ENCODE peak calls at places on chromosomes 13 and 19, in six cellular contexts. I, A, O, H, F and V are unnamed samples.

GRCh38 chr19:7544626-7545025 is 9.1 kb downstream of the PNPLA6 start:
- DNase-seq in I (no peak), A (peak), O (no peak), H (no peak), F (no peak), V (no peak)

GRCh38 chr19:40604647-40605200 is 3.6 kb downstream of the LTBP4 start:
- DNase-seq in I (no peak), A (no peak), O (no peak), H (no peak), F (no peak), V (no peak)

GRCh38 chr19:31317542-31317941 is 31.7 kb downstream of the TSHZ3 start:
- DNase-seq in I (no peak), A (no peak), O (peak), H (no peak), F (no peak), V (no peak)

GRCh38 chr19:10420444-10421239 is at the start of gene PDE4A:
- DNase-seq in I (no peak), A (no peak), O (no peak), H (no peak), F (no peak), V (no peak)

GRCh38 chr13:94636942-94637578 is 35.4 kb downstream of the GPR180 start:
- DNase-seq in I (no peak), A (no peak), O (no peak), H (no peak), F (no peak), V (no peak)

GRCh38 chr13:74550039-74550438 is 415.8 kb upstream of the KLF12 start:
- DNase-seq in I (no peak), A (no peak), O (no peak), H (no peak), F (no peak), V (no peak)

GRCh38 chr19:39725995-39726394 is 11.8 kb downstream of the CLC start:
- DNase-seq in I (no peak), A (no peak), O (no peak), H (no peak), F (no peak), V (no peak)

GRCh38 chr13:97325738-97326137 is 103.6 kb downstream of the MBNL2 start:
- DNase-seq in I (no peak), A (no peak), O (no peak), H (no peak), F (no peak), V (no peak)

GRCh38 chr13:90032841-90033493 is 1314.5 kb upstream of the MIR17HG start:
- DNase-seq in I (no peak), A (peak), O (no peak), H (no peak), F (no peak), V (no peak)

GRCh38 chr13:102333320-102334181 is 68.3 kb downstream of the FGF14 start:
- DNase-seq in I (peak), A (no peak), O (no peak), H (no peak), F (no peak), V (no peak)

GRCh38 chr19:18802354-18802753 is 11.2 kb upstream of the COMP start:
- DNase-seq in I (no peak), A (no peak), O (no peak), H (no peak), F (no peak), V (no peak)

GRCh38 chr19:1469200-1469935 is 9.6 kb downstream of the C19orf25 start:
- DNase-seq in I (no peak), A (no peak), O (no peak), H (peak), F (no peak), V (no peak)

GRCh38 chr19:40365613-40366401 is 17.3 kb downstream of the PLD3 start:
- DNase-seq in I (peak), A (peak), O (peak), H (peak), F (peak), V (peak)

GRCh38 chr19:1608414-1609391 is 3.4 kb upstream of the UQCR11 start:
- DNase-seq in I (no peak), A (no peak), O (no peak), H (no peak), F (no peak), V (no peak)

GRCh38 chr13:100508996-100509395 is 79.6 kb downstream of the GGACT start:
- DNase-seq in I (no peak), A (no peak), O (no peak), H (no peak), F (no peak), V (no peak)

GRCh38 chr19:56317749-56318148 is 3.1 kb upstream of the ZSCAN5A start:
- DNase-seq in I (no peak), A (no peak), O (no peak), H (no peak), F (no peak), V (no peak)

GRCh38 chr13:30398601-30399072 is 23.7 kb upstream of the UBE2L5 start:
- DNase-seq in I (no peak), A (no peak), O (peak), H (peak), F (no peak), V (no peak)

GRCh38 chr13:30045916-30046704 is 195.7 kb upstream of the UBL3 start:
- DNase-seq in I (peak), A (no peak), O (peak), H (no peak), F (no peak), V (no peak)

GRCh38 chr19:2235026-2235395 is 1.1 kb downstream of the PLEKHJ1 start:
- DNase-seq in I (no peak), A (no peak), O (no peak), H (no peak), F (no peak), V (no peak)

GRCh38 chr13:106919093-106919492 is 351.2 kb upstream of the ARGLU1 start:
- DNase-seq in I (no peak), A (no peak), O (no peak), H (no peak), F (no peak), V (no peak)

GRCh38 chr13:91714726-91715334 is 316.4 kb downstream of the GPC5 start:
- DNase-seq in I (no peak), A (no peak), O (no peak), H (no peak), F (no peak), V (no peak)

GRCh38 chr19:50380137-50380536 is 3.9 kb downstream of the NR1H2 start:
- DNase-seq in I (no peak), A (peak), O (no peak), H (no peak), F (no peak), V (no peak)

GRCh38 chr13:112204881-112205327 is 138.0 kb downstream of the SOX1 start:
- DNase-seq in I (no peak), A (no peak), O (no peak), H (no peak), F (no peak), V (no peak)

GRCh38 chr19:10007366-10007765 is 2.9 kb downstream of the COL5A3 start:
- DNase-seq in I (no peak), A (no peak), O (peak), H (peak), F (no peak), V (no peak)

GRCh38 chr19:46955114-46955812 is 64.4 kb upstream of the NPAS1 start:
- DNase-seq in I (no peak), A (no peak), O (peak), H (no peak), F (no peak), V (no peak)

GRCh38 chr13:59533561-59534337 is 630.0 kb downstream of the DIAPH3 start:
- DNase-seq in I (no peak), A (no peak), O (no peak), H (no peak), F (no peak), V (no peak)

GRCh38 chr13:63873936-63874335 is 2458.3 kb upstream of the PCDH20 start:
- DNase-seq in I (no peak), A (no peak), O (no peak), H (no peak), F (no peak), V (no peak)

GRCh38 chr19:33498391-33499000 is 23.1 kb downstream of the PEPD start:
- DNase-seq in I (no peak), A (no peak), O (no peak), H (no peak), F (no peak), V (no peak)

GRCh38 chr13:84641491-84641890 is 759.2 kb upstream of the SLITRK1 start:
- DNase-seq in I (no peak), A (no peak), O (peak), H (no peak), F (no peak), V (peak)

GRCh38 chr19:8085606-8086464 is 33.3 kb downstream of the CCL25 start:
- DNase-seq in I (no peak), A (no peak), O (no peak), H (no peak), F (no peak), V (no peak)

GRCh38 chr13:27338816-27339215 is 68.2 kb downstream of the RASL11A start:
- DNase-seq in I (no peak), A (no peak), O (no peak), H (no peak), F (no peak), V (no peak)

GRCh38 chr19:22619932-22620331 is 14.2 kb upstream of the ZNF492 start:
- DNase-seq in I (no peak), A (peak), O (no peak), H (no peak), F (no peak), V (no peak)

GRCh38 chr13:85266771-85267170 is 532.4 kb downstream of the SLITRK6 start:
- DNase-seq in I (no peak), A (no peak), O (no peak), H (no peak), F (no peak), V (no peak)

GRCh38 chr13:114077938-114078335 is 54.5 kb downstream of the RASA3 start:
- DNase-seq in I (no peak), A (peak), O (peak), H (no peak), F (no peak), V (peak)

GRCh38 chr13:41751277-41751676 is 209.6 kb downstream of the VWA8 start:
- DNase-seq in I (peak), A (no peak), O (peak), H (no peak), F (no peak), V (peak)

GRCh38 chr13:46572758-46573384 is 19.9 kb downstream of the LRCH1 start:
- DNase-seq in I (no peak), A (no peak), O (no peak), H (no peak), F (no peak), V (no peak)

GRCh38 chr13:106710267-106710666 is 142.3 kb upstream of the ARGLU1 start:
- DNase-seq in I (no peak), A (no peak), O (no peak), H (no peak), F (no peak), V (peak)

GRCh38 chr19:38385057-38385803 is 2.6 kb downstream of the GGN start:
- DNase-seq in I (no peak), A (no peak), O (no peak), H (no peak), F (no peak), V (no peak)

GRCh38 chr19:17981611-17982010 is 14.7 kb downstream of the KCNN1 start:
- DNase-seq in I (no peak), A (no peak), O (no peak), H (no peak), F (no peak), V (no peak)

GRCh38 chr13:20519887-20520286 is 5.8 kb downstream of the CRYL1 start:
- DNase-seq in I (no peak), A (no peak), O (no peak), H (no peak), F (no peak), V (no peak)
- H3K4me3 ChIP-seq in I (no peak), A (no peak), O (no peak), H (no peak), F (no peak), V (no peak)

DNA sequence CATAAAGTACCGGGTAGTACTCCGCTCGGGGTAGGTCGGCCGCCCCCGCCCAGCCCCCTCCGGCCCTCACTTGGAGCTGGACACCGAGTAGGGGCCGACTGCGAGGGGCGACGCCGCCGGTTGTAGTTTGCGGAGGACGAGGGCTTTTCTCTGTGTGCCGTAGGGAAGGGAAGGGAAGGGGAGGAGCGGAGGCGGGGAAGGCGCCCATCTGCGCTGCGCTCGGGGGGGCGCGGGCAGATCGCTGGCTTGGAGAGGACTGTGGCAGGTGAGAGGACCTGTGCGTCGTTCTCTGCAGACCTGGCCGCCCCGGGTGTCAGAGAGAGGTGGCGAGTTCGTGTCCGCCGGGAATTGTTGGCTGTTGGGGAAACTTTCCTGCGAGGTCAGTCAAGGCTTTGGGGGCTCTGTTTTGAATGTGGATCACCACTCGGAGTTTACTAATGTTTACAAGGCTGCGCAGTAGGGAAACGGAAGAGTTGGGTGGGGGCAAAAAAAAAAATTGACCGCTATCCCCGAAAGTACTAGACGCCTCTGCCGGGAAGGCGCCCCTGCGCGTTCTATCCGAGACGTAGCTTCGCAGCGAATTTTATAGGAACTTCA is 1.4 kb downstream of the ING1 start:
- DNase-seq in I (peak), A (peak), O (peak), H (peak), F (peak), V (no peak)
- TF ChIP-seq CTCF in I (no peak), A (no peak), O (peak), H (no peak), F (no peak), V (no peak)

GRCh38 chr19:16327131-16327450 is 2.5 kb downstream of the KLF2 start:
- DNase-seq in I (no peak), A (peak), O (peak), H (no peak), F (no peak), V (no peak)
- H3K4me3 ChIP-seq in I (no peak), A (peak), O (peak), H (peak), F (peak), V (peak)

GRCh38 chr19:3440082-3440481 is 40.2 kb downstream of the SMIM24 start:
- DNase-seq in I (no peak), A (no peak), O (no peak), H (peak), F (peak), V (no peak)
- TF ChIP-seq CTCF in I (no peak), A (peak), O (peak), H (peak), F (peak), V (peak)

GRCh38 chr19:35959040-35959967 is 23.1 kb downstream of the LRFN3 start:
- DNase-seq in I (no peak), A (peak), O (no peak), H (peak), F (peak), V (no peak)

GRCh38 chr19:35960432-35960972 is 24.3 kb downstream of the LRFN3 start:
- DNase-seq in I (no peak), A (no peak), O (no peak), H (no peak), F (no peak), V (no peak)

GRCh38 chr19:35963514-35963913 is 27.3 kb downstream of the LRFN3 start:
- DNase-seq in I (peak), A (no peak), O (peak), H (no peak), F (no peak), V (peak)

GRCh38 chr19:35958660-35959039 is 22.5 kb downstream of the LRFN3 start:
- DNase-seq in I (no peak), A (no peak), O (no peak), H (no peak), F (no peak), V (no peak)

DNA sequence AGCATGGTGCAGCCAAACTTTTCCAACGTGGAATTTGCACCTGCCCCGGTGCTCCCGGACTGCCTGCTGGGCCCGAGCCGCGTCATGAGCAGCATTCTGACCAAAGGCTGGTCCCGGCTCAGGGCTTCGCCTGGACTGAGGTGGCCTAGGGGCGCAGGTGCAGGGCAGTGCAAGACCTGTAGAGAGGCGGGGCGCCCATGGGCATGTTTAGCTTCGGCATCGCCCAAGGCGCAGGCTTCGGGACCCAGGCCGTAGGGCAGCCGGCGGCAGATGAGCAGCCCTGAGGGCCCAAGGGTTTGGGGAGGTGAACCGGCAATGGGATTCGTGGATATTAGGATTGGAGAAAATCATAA is 23.8 kb downstream of the LRFN3 start:
- DNase-seq in I (no peak), A (no peak), O (no peak), H (no peak), F (no peak), V (no peak)
- H3K4me3 ChIP-seq in I (no peak), A (no peak), O (no peak), H (no peak), F (peak), V (no peak)

DNA sequence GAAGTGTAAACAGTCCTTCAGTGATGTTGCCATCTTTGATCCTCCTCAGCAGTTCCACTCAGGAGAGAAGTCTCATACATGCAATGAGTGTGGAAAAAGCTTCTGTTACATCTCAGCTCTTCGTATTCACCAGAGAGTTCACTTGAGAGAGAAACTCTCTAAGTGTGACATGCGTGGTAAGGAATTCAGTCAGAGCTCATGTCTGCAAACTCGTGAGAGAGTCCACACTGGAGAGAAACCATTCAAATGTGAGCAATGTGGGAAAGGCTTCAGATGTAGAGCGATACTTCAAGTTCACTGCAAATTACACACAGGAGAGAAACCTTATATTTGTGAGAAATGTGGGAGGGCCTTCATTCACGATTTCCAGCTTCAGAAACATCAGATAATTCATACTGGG is 7.7 kb downstream of the ZNF230 start:
- DNase-seq in I (no peak), A (no peak), O (no peak), H (no peak), F (no peak), V (no peak)
- TF ChIP-seq CTCF in I (no peak), A (no peak), O (no peak), H (no peak), F (no peak), V (no peak)

DNA sequence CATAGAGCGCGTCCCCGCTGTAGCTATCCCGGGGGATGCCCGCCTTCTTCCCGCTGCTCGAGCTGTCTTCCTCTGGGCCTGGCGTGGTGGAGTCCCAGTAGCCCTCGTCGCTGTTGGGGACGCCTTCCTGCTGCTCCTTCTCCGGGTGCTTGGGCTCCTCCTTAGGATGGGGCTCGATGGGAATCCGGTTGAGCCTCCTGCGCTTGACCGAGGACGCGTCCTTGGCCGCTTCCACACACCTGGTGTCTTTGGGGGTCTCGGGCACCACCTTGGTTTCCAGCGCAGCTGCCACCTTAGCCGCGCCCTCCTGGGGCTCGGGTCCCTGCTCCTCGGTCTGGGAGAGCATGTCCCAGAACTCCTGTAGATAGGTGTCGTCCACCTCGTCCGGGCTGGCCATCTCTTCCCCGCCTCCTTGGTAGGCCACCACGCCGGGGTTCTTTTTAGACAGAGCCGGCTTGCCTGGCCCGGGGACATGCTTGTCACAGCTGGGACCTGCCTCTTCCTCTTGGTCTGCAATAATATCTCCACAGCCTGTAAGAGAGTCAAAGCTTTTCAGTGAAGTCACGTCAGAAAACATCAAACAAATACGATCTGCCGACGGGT is 2.0 kb downstream of the AMER2 start:
- DNase-seq in I (no peak), A (no peak), O (no peak), H (no peak), F (no peak), V (no peak)
- H3K4me3 ChIP-seq in I (no peak), A (no peak), O (no peak), H (no peak), F (no peak), V (no peak)

GRCh38 chr13:44050450-44051063 is 170.9 kb downstream of the LACC1 start:
- DNase-seq in I (no peak), A (no peak), O (peak), H (no peak), F (no peak), V (no peak)
- TF ChIP-seq CTCF in I (peak), A (peak), O (peak), H (peak), F (peak), V (peak)

GRCh38 chr13:28451482-28452217 is 43.3 kb downstream of the FLT1 start:
- DNase-seq in I (peak), A (no peak), O (peak), H (no peak), F (no peak), V (no peak)
- H3K4me3 ChIP-seq in I (no peak), A (no peak), O (peak), H (no peak), F (no peak), V (no peak)